ENCODE peak calls at places on chromosomes 16 and 17, in seven cellular contexts. Z is fibroblast of lung, W is fibroblast of pulmonary artery, P is cardiac muscle cell, U is neural crest cell, K is omental fat pad, N is fibroblast of mammary gland. L is an unnamed sample.

GRCh38 chr16:47395733-47396503 is 64.9 kb downstream of the ITFG1 start:
- DNase-seq in N (no peak), W (no peak), P (no peak), Z (no peak), U (no peak), K (no peak), L (no peak)

GRCh38 chr17:41775394-41776226 is 10.9 kb downstream of the JUP start:
- DNase-seq in P (no peak), K (no peak), N (no peak), Z (no peak), U (peak), W (no peak), L (no peak)

GRCh38 chr16:73043828-73044493 is 4.0 kb downstream of the ZFHX3 start:
- DNase-seq in Z (no peak), N (no peak), U (no peak), P (no peak), W (no peak), K (no peak), L (peak)

GRCh38 chr16:75273054-75273925 is 21.9 kb upstream of the BCAR1 start:
- DNase-seq in Z (peak), U (no peak), N (peak), K (no peak), P (no peak), W (no peak), L (peak)

GRCh38 chr17:78383725-78384471 is 5.4 kb downstream of the PGS1 start:
- DNase-seq in P (no peak), K (peak), N (peak), U (no peak), Z (peak), W (peak), L (peak)

GRCh38 chr16:84315422-84315821 is 20.7 kb downstream of the WFDC1 start:
- DNase-seq in Z (no peak), U (no peak), W (no peak), P (no peak), N (peak), K (no peak), L (peak)

GRCh38 chr16:81491522-81492188 is 47.0 kb downstream of the CMIP start:
- DNase-seq in P (no peak), U (no peak), N (peak), W (peak), K (no peak), Z (peak), L (peak)

GRCh38 chr16:1026057-1026783 is 44.6 kb downstream of the SOX8 start:
- DNase-seq in W (no peak), U (no peak), Z (no peak), P (peak), K (no peak), N (no peak), L (no peak)

GRCh38 chr16:22297871-22298733 is 893 bp downstream of the POLR3E start:
- DNase-seq in P (peak), Z (peak), N (peak), U (peak), K (peak), W (peak), L (peak)

GRCh38 chr17:50167371-50167770 is 1.6 kb downstream of the SGCA start:
- DNase-seq in K (no peak), Z (no peak), U (no peak), P (no peak), N (no peak), W (no peak), L (no peak)

GRCh38 chr17:20999044-20999573 is 43.7 kb downstream of the USP22 start:
- DNase-seq in N (peak), P (no peak), U (no peak), K (no peak), W (peak), Z (peak), L (peak)

GRCh38 chr17:47257651-47258339 is 4.2 kb downstream of the ITGB3 start:
- DNase-seq in N (peak), K (no peak), W (peak), U (no peak), P (no peak), Z (peak), L (peak)

GRCh38 chr17:63966646-63967265 is 6.0 kb downstream of the SCN4A start:
- DNase-seq in K (no peak), Z (no peak), N (no peak), P (no peak), W (no peak), U (no peak), L (no peak)

GRCh38 chr16:637081-638018 is 1.2 kb upstream of the METTL26 start:
- DNase-seq in W (peak), Z (peak), U (peak), N (peak), K (peak), P (peak), L (peak)

GRCh38 chr17:6639014-6639650 is 1.4 kb downstream of the KIAA0753 start:
- DNase-seq in N (no peak), Z (no peak), P (no peak), W (no peak), U (no peak), K (no peak), L (no peak)

DNA sequence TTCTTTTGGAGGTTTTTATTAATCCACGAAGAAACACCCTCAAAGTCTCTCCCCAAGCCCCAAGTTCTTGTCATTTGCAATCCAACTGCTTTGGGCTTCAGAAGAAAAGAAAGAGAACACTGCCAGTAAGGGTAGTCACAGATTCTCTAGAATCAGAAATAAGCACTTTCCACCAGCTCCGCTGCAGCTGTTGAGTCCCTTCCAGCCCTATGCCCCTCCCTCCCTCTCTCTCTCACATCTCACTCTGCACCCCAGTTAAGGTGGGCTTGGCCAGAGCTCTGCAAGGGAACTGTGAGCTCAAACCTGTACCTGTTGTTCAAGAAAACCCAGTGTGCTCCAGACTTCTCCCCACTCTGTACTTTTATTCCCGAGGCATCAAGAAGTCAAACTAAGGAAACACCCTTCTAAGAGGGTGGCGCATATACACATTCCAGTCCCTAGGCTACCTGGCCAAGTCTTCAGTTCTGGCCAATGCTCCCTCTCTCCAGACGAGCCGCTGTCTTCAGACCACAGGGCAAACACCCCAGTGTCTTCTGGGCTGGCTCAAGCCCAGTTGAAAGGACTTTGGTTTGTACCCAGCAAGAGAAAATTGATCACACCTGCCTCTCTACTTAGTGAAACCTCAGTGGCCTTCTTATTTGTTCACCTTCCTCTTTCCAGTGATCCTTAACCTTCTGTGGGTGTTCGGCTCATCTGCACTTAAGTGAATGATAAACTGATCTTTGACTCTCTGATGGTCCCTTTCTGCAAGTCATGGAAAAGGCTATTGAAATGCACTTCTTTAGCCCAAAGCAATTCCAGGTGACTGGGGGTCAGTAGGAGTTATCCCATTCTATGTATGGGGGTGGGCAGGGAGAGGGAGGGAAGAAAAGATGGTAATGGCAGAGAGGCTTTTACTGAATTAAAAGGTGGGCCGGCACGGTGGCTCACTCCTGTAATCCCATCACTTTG is 170.5 kb downstream of the RGS9 start:
- DNase-seq in U (no peak), K (no peak), N (no peak), W (no peak), P (no peak), Z (no peak), L (no peak)
- TF ChIP-seq CTCF in U (no peak), K (no peak), N (no peak), W (no peak), P (no peak), Z (no peak), L (no peak)

DNA sequence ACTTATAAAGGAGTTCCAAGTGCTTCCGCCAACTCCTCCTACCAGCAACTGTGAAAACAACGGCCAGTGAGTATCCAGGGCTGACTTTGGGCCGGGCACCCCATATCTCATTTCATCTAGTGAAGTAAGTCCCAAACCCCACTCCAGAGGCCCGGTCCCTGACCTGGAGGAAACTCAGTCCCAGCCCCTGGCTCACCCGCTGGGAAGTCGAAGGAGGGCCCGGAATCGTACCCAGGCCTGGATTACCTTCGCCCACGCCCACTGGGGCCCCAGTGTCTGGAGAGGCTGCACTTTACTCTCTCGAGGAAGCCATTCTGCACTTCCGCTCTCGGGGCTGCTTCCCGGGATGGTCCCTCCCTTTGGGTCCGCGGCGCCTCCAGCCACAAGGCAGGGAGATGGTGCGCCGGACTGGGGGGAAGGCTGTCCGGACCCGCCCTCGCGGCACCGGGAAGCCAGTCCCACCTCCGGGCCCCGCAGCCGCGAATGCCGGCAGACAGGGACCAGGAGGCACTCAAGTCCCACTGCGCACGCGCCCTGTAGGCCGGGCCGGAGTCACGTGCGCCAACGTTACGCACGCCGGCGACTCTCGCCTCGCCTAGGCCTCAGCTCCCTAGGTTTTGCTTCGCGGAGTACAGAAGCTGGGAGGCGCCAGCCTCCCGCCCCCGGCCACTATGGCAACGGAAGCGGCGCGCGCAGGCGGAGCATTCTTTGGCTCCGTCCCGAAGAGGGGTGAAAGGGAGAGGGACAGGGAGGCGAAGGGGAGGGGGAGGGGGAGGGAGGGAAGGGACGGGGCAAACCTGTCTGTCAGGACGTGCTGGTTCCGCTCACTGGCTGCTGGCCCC is at the start of gene CMTR2:
- DNase-seq in K (peak), N (peak), U (peak), W (peak), P (peak), Z (peak), L (peak)
- TF ChIP-seq CTCF in K (no peak), N (no peak), U (no peak), W (peak), P (no peak), Z (no peak), L (no peak)

GRCh38 chr16:80084614-80085013 is 456.2 kb upstream of the DYNLRB2 start:
- DNase-seq in Z (peak), K (no peak), N (peak), W (peak), U (peak), P (peak), L (peak)
- TF ChIP-seq CTCF in Z (peak), K (peak), N (peak), W (peak), U (peak), P (peak), L (no peak)

GRCh38 chr17:19717411-19717908 is 1.1 kb upstream of the SLC47A2 start:
- DNase-seq in P (no peak), U (no peak), W (no peak), N (no peak), Z (no peak), K (no peak), L (no peak)
- TF ChIP-seq CTCF in P (no peak), U (no peak), W (no peak), N (no peak), Z (no peak), K (no peak), L (no peak)

DNA sequence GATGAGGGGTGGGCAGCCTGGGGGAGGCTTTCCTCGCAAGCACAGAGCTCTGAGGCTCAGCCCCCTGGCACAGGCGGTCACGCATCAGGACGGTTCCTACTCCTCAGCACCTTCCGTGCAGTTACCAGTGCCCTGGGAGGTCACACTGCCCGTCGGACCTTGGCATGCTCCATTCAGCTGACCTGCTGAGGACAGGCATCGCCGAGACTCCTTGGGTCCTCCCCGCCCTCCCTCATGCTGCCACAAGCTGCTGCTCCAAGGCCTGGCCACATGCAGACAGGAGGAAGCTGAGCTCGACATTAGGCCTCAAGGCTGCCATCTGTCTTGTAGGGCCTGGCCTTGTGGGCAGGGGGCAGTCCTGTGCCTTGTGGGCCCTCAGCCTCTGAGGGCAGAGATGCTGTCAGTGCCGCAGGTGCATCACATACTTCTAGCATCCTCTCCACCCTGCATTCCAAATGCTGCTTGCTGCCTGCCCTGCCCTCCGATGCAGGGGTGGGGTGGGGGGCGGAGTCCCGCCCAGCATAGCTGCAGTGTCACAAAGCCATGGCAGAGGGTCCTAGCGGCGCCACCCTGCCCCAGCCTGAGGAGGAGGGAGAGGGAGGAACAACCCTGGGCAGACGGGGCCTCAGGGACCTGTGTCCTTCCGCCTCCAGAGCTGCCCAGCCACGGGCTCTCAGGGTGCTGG is 9.3 kb downstream of the C16orf90 start:
- DNase-seq in K (no peak), P (no peak), W (no peak), U (no peak), Z (no peak), N (no peak), L (no peak)
- TF ChIP-seq CTCF in K (no peak), P (no peak), W (no peak), U (no peak), Z (no peak), N (no peak), L (no peak)

GRCh38 chr16:79997257-79997656 is 396.7 kb upstream of the MAF start:
- DNase-seq in W (peak), P (peak), N (peak), K (no peak), U (peak), Z (peak), L (no peak)
- TF ChIP-seq CTCF in W (peak), P (peak), N (peak), K (no peak), U (peak), Z (peak), L (no peak)

DNA sequence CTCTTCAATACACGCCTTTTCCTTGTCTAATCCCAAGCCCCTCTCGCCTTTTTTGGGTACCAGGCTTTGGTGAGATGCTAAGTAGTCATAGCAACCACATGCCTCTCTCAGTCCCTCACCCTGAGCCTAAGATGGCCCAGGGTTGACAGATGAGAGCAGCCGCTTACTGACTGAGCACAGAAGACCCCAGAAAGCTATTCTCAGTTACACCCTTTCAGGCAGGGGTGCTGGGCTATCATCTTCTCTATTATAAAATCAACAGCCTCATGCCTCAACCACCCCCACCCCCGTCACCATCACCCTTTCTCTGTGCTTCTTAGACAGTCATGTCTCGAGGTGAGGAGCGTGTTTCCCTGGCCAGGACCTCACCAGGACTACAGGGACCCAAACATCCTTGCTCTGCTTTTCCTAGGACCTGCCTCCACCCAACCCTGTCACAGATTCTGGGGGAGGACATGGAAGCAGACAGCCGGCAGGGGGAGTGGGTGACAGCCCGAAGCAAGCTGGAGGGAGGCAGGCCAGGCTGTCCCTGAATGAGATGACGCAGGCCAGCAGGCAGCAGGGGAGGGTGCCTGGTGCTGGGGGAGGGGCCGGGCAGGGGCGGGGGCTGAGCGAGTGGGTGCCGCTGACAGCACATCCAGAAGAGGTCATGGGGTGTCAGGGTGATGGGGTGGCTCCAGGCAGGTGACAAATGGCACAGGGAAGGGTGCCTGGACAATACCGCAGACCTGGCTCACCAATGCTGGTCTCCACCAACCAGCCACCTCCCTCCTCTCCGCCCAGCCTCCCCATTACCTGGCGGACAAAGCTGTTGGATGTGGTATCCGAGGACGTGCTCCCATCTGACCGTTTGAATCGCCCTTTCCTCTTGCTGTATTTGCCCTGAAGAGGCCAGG is 3.1 kb downstream of the CACNB1 start:
- DNase-seq in P (peak), Z (peak), W (peak), K (no peak), N (peak), U (peak), L (peak)
- TF ChIP-seq CTCF in P (peak), Z (peak), W (peak), K (no peak), N (peak), U (peak), L (peak)

L was measured in fibroblast of the aortic adventitia.